ENCODE peak calls at places on chromosomes 3 and 15, in four cellular contexts. K is IMR-90, L is K562, G is HepG2. P is an unnamed sample.

GRCh38 chr3:53941174-53941573 is 49.5 kb upstream of the SELENOK start:
- DNase-seq in K (peak), L (no peak), G (no peak), P (peak)

GRCh38 chr15:36234743-36235142 is 344.7 kb upstream of the CDIN1 start:
- DNase-seq in K (no peak), L (no peak), G (no peak), P (no peak)

GRCh38 chr3:170012683-170013400 is 25.0 kb upstream of the GPR160 start:
- DNase-seq in K (no peak), L (no peak), G (peak), P (no peak)

GRCh38 chr15:29749365-29750086 is 72.7 kb downstream of the TJP1 start:
- DNase-seq in K (no peak), L (no peak), G (no peak), P (no peak)

GRCh38 chr3:21170964-21171363 is 580.0 kb downstream of the ZNF385D start:
- DNase-seq in K (no peak), L (no peak), G (no peak), P (no peak)

GRCh38 chr3:138439646-138440045 is 5.2 kb downstream of the ESYT3 start:
- DNase-seq in K (no peak), L (no peak), G (no peak), P (no peak)

GRCh38 chr3:191094057-191094456 is 105.0 kb upstream of the OSTN start:
- DNase-seq in K (peak), L (no peak), G (no peak), P (no peak)

GRCh38 chr3:182567666-182568065 is 225.6 kb upstream of the ATP11B start:
- DNase-seq in K (no peak), L (no peak), G (no peak), P (no peak)

GRCh38 chr3:84965141-84965540 is 6.4 kb downstream of the CADM2 start:
- DNase-seq in K (no peak), L (no peak), G (peak), P (peak)

GRCh38 chr3:146626384-146627122 is 21.4 kb upstream of the PLSCR5 start:
- DNase-seq in K (no peak), L (no peak), G (peak), P (no peak)

GRCh38 chr3:156448300-156448699 is 106.6 kb downstream of the SSR3 start:
- DNase-seq in K (peak), L (peak), G (peak), P (peak)

GRCh38 chr15:80875568-80875967 is 96.4 kb downstream of the CEMIP start:
- DNase-seq in K (no peak), L (no peak), G (no peak), P (no peak)

GRCh38 chr15:100570282-100570681 is 31.7 kb downstream of the LINS1 start:
- DNase-seq in K (peak), L (peak), G (no peak), P (no peak)

GRCh38 chr3:116442331-116443021 is 2.8 kb downstream of the LSAMP start:
- DNase-seq in K (peak), L (no peak), G (no peak), P (no peak)

GRCh38 chr15:77753238-77753873 is 120.6 kb upstream of the LINGO1 start:
- DNase-seq in K (peak), L (peak), G (peak), P (no peak)

GRCh38 chr3:113287818-113288648 is 76.7 kb downstream of the BOC start:
- DNase-seq in K (peak), L (peak), G (peak), P (peak)

GRCh38 chr3:157333551-157333991 is 103.1 kb upstream of the PTX3 start:
- DNase-seq in K (peak), L (no peak), G (no peak), P (no peak)

GRCh38 chr15:41622901-41623300 is 37.3 kb upstream of the MGA start:
- DNase-seq in K (no peak), L (no peak), G (no peak), P (no peak)

GRCh38 chr3:100159564-100160153 is 45.4 kb upstream of the FILIP1L start:
- DNase-seq in K (peak), L (no peak), G (no peak), P (no peak)

GRCh38 chr3:58628823-58629562 is 37.6 kb downstream of the FAM3D start:
- DNase-seq in K (peak), L (no peak), G (peak), P (no peak)

GRCh38 chr3:144084929-144085328 is 113.3 kb downstream of the DIPK2A start:
- DNase-seq in K (no peak), L (no peak), G (no peak), P (no peak)

GRCh38 chr3:111662907-111663306 is 67.8 kb upstream of the ZBED2 start:
- DNase-seq in K (no peak), L (no peak), G (no peak), P (no peak)

GRCh38 chr3:82085356-82085755 is 323.9 kb upstream of the GBE1 start:
- DNase-seq in K (no peak), L (no peak), G (no peak), P (no peak)

GRCh38 chr3:116663161-116663885 is 46.3 kb upstream of the TUSC7 start:
- DNase-seq in K (no peak), L (no peak), G (no peak), P (no peak)

GRCh38 chr3:2770451-2770850 is 339.7 kb downstream of the IL5RA start:
- DNase-seq in K (no peak), L (no peak), G (peak), P (no peak)

GRCh38 chr3:98990657-98991056 is 89.2 kb upstream of the DCBLD2 start:
- DNase-seq in K (no peak), L (no peak), G (no peak), P (no peak)

GRCh38 chr3:171283248-171284222 is 176.7 kb downstream of the TNIK start:
- DNase-seq in K (no peak), L (no peak), G (no peak), P (no peak)

GRCh38 chr15:69161878-69162213 is 1.4 kb downstream of the GLCE start:
- DNase-seq in K (peak), L (no peak), G (no peak), P (no peak)

GRCh38 chr3:52444860-52445793 is at the start of gene SEMA3G:
- DNase-seq in K (peak), L (peak), G (peak), P (peak)

GRCh38 chr15:34679326-34679725 is 75.5 kb downstream of the GJD2 start:
- DNase-seq in K (peak), L (no peak), G (no peak), P (no peak)

GRCh38 chr3:158097571-158098553 is 8.4 kb downstream of the SHOX2 start:
- DNase-seq in K (peak), L (no peak), G (peak), P (peak)

GRCh38 chr3:42195879-42196330 is 70.1 kb downstream of the CCK start:
- DNase-seq in K (peak), L (no peak), G (no peak), P (no peak)

GRCh38 chr3:188573286-188573928 is 419.4 kb downstream of the LPP start:
- DNase-seq in K (no peak), L (no peak), G (no peak), P (no peak)

GRCh38 chr3:10299679-10300078 is 6.9 kb upstream of the GHRL start:
- DNase-seq in K (no peak), L (no peak), G (no peak), P (no peak)

GRCh38 chr15:37015025-37015424 is 85.3 kb downstream of the MEIS2 start:
- DNase-seq in K (no peak), L (no peak), G (no peak), P (no peak)

GRCh38 chr3:115359507-115359906 is 212.4 kb upstream of the ZBTB20 start:
- DNase-seq in K (peak), L (no peak), G (no peak), P (no peak)
- TF ChIP-seq MAZ in K (no peak), L (no peak), G (no peak), P (no peak)

GRCh38 chr15:89164712-89165211 is 56.6 kb downstream of the RLBP1 start:
- DNase-seq in K (peak), L (no peak), G (peak), P (no peak)
- TF ChIP-seq MAZ in K (no peak), L (no peak), G (no peak), P (no peak)

GRCh38 chr15:63331456-63331855 is 50.2 kb downstream of the CA12 start:
- DNase-seq in K (peak), L (no peak), G (no peak), P (no peak)
- TF ChIP-seq MAZ in K (no peak), L (no peak), G (no peak), P (no peak)

DNA sequence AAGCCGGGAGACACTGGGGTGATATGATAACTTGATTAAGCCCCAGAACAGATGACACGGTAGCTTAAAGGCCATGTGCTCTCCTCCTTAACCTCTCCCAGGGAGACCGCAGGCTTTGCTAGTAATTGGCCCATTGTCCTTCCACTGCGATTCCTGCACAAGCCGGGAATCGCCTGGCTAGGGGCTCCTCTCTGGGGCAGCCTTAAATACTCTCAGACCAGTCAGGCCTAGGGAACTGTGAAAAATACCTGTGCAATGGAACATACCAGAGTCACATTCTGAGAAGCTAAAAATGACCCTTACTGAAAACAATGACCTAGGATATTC is 56.3 kb downstream of the CPN2 start:
- DNase-seq in K (no peak), L (no peak), G (no peak), P (no peak)
- TF ChIP-seq MAZ in K (no peak), L (no peak), G (no peak), P (no peak)

GRCh38 chr15:90376789-90377188 is 11.3 kb upstream of the IQGAP1 start:
- DNase-seq in K (no peak), L (no peak), G (no peak), P (no peak)
- TF ChIP-seq MAZ in K (no peak), L (no peak), G (no peak), P (no peak)

GRCh38 chr3:168581718-168582332 is 486.1 kb upstream of the GOLIM4 start:
- DNase-seq in K (no peak), L (no peak), G (no peak), P (no peak)

GRCh38 chr3:168575750-168576149 is 480.0 kb upstream of the GOLIM4 start:
- DNase-seq in K (no peak), L (no peak), G (no peak), P (no peak)

GRCh38 chr3:168582503-168582902 is 486.8 kb upstream of the GOLIM4 start:
- DNase-seq in K (no peak), L (no peak), G (no peak), P (no peak)

GRCh38 chr3:168574455-168575158 is 478.9 kb upstream of the GOLIM4 start:
- DNase-seq in K (no peak), L (no peak), G (peak), P (no peak)

GRCh38 chr3:168579010-168579409 is 483.3 kb upstream of the GOLIM4 start:
- DNase-seq in K (no peak), L (no peak), G (no peak), P (no peak)
- TF ChIP-seq MAZ in K (no peak), L (no peak), G (no peak), P (no peak)

DNA sequence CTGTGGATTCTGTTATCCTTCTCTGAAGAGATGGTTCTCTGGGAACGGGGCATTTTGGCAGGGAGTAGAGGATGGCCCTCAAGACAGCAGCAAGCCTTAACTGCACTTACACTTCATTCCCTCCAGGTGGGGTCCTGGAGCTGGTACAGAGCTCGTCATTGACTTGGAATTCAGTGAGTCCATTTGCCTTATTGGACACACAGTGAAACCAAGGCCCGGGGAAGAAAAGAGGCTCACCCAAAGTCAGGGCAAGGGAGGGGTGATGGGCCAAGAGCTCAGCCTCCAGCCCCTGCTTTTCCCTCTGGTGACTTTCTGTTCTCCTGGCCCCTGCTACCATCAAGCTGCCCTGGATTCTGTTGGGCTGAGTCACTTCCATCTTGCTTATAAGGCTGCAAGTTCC is 125.6 kb downstream of the ETFA start:
- DNase-seq in K (peak), L (peak), G (peak), P (peak)
- TF ChIP-seq MAZ in K (no peak), L (no peak), G (no peak), P (no peak)

GRCh38 chr3:110314512-110315114 is 757.0 kb upstream of the NECTIN3 start:
- DNase-seq in K (peak), L (peak), G (peak), P (peak)

DNA sequence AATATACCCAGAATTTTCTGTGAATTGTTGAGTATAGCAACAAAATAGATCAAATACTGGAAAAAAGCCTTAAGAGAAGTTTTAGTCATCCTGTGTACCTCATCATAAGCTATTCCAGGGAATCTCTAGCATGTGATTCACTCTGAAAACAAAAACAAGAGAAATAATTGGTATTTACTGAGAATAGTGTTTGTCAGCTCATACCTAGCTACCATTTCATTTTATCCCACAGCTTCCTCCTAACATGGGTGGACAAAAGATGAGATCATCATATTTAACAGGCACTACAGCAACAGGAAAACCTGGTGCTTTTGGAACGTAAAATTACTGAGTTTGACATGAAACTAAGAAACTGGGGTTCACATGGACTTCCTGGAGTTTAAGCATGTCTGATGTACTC is 753.5 kb upstream of the NECTIN3 start:
- DNase-seq in K (peak), L (no peak), G (no peak), P (peak)
- TF ChIP-seq MAZ in K (no peak), L (no peak), G (no peak), P (no peak)

DNA sequence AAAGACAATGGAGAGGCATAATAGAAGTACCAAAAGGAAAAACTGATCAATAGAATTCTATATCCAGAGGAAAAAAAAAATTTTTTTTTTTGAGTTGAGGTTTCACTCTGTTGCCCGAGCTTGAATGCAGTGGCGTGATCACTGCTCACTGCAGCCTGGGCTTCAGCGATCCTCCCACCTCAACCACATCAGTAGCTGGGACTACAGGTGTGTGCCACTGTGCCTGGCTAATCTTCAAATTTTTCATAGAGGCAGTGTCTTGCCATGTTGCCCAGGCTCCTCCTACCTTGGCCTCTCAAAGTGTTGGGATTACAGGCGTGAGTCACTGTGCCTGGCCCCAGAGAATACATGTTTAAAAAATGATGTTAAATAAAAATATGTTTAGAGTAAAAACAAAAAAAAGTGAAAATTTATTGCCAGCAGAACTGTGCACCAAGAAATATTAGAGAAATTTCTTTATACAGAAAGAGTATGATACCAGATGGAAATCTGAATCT is 154.3 kb upstream of the ZBTB20 start:
- DNase-seq in K (peak), L (no peak), G (no peak), P (no peak)
- TF ChIP-seq MAZ in K (no peak), L (no peak), G (no peak), P (no peak)

GRCh38 chr3:8639585-8639984 is 5.0 kb downstream of the SSUH2 start:
- DNase-seq in K (no peak), L (no peak), G (no peak), P (no peak)
- TF ChIP-seq MAZ in K (no peak), L (no peak), G (no peak), P (no peak)